ENCODE peak calls at places on chromosomes 16 and 17, in five cellular contexts. One of them, this sample, is unnamed.

GRCh38 chr16:78473031-78473699 is 373.7 kb downstream of the WWOX start:
- DNase-seq in natural killer cell treated with Interleukin-12 subunit alpha and Interleukin-12 subunit beta and Interleukin-15 and Interleukin-18, amount 100 ng/mL, for 72 hours: no peak
- DNase-seq in activated CD4-positive, alpha-beta T cell treated with anti-CD3 and anti-CD28 coated beads for 24 hours: no peak
- DNase-seq in cardiac muscle cell: no peak
- DNase-seq in stimulated activated CD8-positive, alpha-beta memory T cell treated with anti-CD3 and anti-CD28 coated beads, Interleukin-7, amount 100 ng/mL, for 48 hours: no peak
- DNase-seq in this sample: no peak

GRCh38 chr17:83183951-83184506 is 104.6 kb downstream of the METRNL start:
- DNase-seq in stimulated activated CD8-positive, alpha-beta memory T cell treated with anti-CD3 and anti-CD28 coated beads, Interleukin-7, amount 100 ng/mL, for 48 hours: no peak
- DNase-seq in activated CD4-positive, alpha-beta T cell treated with anti-CD3 and anti-CD28 coated beads for 24 hours: no peak
- DNase-seq in cardiac muscle cell: no peak
- DNase-seq in natural killer cell treated with Interleukin-12 subunit alpha and Interleukin-12 subunit beta and Interleukin-15 and Interleukin-18, amount 100 ng/mL, for 72 hours: peak; percentile 32
- DNase-seq in this sample: no peak

GRCh38 chr17:44921122-44921882 is 6.0 kb upstream of the GFAP start:
- DNase-seq in cardiac muscle cell: peak; percentile 27
- DNase-seq in stimulated activated CD8-positive, alpha-beta memory T cell treated with anti-CD3 and anti-CD28 coated beads, Interleukin-7, amount 100 ng/mL, for 48 hours: no peak
- DNase-seq in activated CD4-positive, alpha-beta T cell treated with anti-CD3 and anti-CD28 coated beads for 24 hours: no peak
- DNase-seq in natural killer cell treated with Interleukin-12 subunit alpha and Interleukin-12 subunit beta and Interleukin-15 and Interleukin-18, amount 100 ng/mL, for 72 hours: no peak
- DNase-seq in this sample: no peak

GRCh38 chr17:68861602-68862001 is 93.6 kb downstream of the ABCA8 start:
- DNase-seq in natural killer cell treated with Interleukin-12 subunit alpha and Interleukin-12 subunit beta and Interleukin-15 and Interleukin-18, amount 100 ng/mL, for 72 hours: no peak
- DNase-seq in activated CD4-positive, alpha-beta T cell treated with anti-CD3 and anti-CD28 coated beads for 24 hours: no peak
- DNase-seq in cardiac muscle cell: no peak
- DNase-seq in stimulated activated CD8-positive, alpha-beta memory T cell treated with anti-CD3 and anti-CD28 coated beads, Interleukin-7, amount 100 ng/mL, for 48 hours: no peak
- DNase-seq in this sample: no peak

GRCh38 chr17:39739885-39740356 is 2.2 kb downstream of the GRB7 start:
- DNase-seq in stimulated activated CD8-positive, alpha-beta memory T cell treated with anti-CD3 and anti-CD28 coated beads, Interleukin-7, amount 100 ng/mL, for 48 hours: no peak
- DNase-seq in natural killer cell treated with Interleukin-12 subunit alpha and Interleukin-12 subunit beta and Interleukin-15 and Interleukin-18, amount 100 ng/mL, for 72 hours: no peak
- DNase-seq in cardiac muscle cell: no peak
- DNase-seq in activated CD4-positive, alpha-beta T cell treated with anti-CD3 and anti-CD28 coated beads for 24 hours: no peak
- DNase-seq in this sample: no peak

GRCh38 chr17:50353600-50354195 is 7.8 kb downstream of the XYLT2 start:
- DNase-seq in natural killer cell treated with Interleukin-12 subunit alpha and Interleukin-12 subunit beta and Interleukin-15 and Interleukin-18, amount 100 ng/mL, for 72 hours: no peak
- DNase-seq in stimulated activated CD8-positive, alpha-beta memory T cell treated with anti-CD3 and anti-CD28 coated beads, Interleukin-7, amount 100 ng/mL, for 48 hours: no peak
- DNase-seq in cardiac muscle cell: no peak
- DNase-seq in activated CD4-positive, alpha-beta T cell treated with anti-CD3 and anti-CD28 coated beads for 24 hours: no peak
- DNase-seq in this sample: no peak

GRCh38 chr17:20066253-20066652 is 57.1 kb downstream of the SPECC1 start:
- DNase-seq in stimulated activated CD8-positive, alpha-beta memory T cell treated with anti-CD3 and anti-CD28 coated beads, Interleukin-7, amount 100 ng/mL, for 48 hours: no peak
- DNase-seq in cardiac muscle cell: no peak
- DNase-seq in activated CD4-positive, alpha-beta T cell treated with anti-CD3 and anti-CD28 coated beads for 24 hours: no peak
- DNase-seq in natural killer cell treated with Interleukin-12 subunit alpha and Interleukin-12 subunit beta and Interleukin-15 and Interleukin-18, amount 100 ng/mL, for 72 hours: no peak
- DNase-seq in this sample: peak; percentile 55

GRCh38 chr16:31085371-31085770 is 3.4 kb downstream of the PRSS53 start:
- DNase-seq in stimulated activated CD8-positive, alpha-beta memory T cell treated with anti-CD3 and anti-CD28 coated beads, Interleukin-7, amount 100 ng/mL, for 48 hours: no peak
- DNase-seq in cardiac muscle cell: no peak
- DNase-seq in natural killer cell treated with Interleukin-12 subunit alpha and Interleukin-12 subunit beta and Interleukin-15 and Interleukin-18, amount 100 ng/mL, for 72 hours: no peak
- DNase-seq in activated CD4-positive, alpha-beta T cell treated with anti-CD3 and anti-CD28 coated beads for 24 hours: no peak
- DNase-seq in this sample: no peak

GRCh38 chr17:75535119-75535537 is 9.6 kb downstream of the LLGL2 start:
- DNase-seq in cardiac muscle cell: no peak
- DNase-seq in natural killer cell treated with Interleukin-12 subunit alpha and Interleukin-12 subunit beta and Interleukin-15 and Interleukin-18, amount 100 ng/mL, for 72 hours: peak; percentile 88
- DNase-seq in stimulated activated CD8-positive, alpha-beta memory T cell treated with anti-CD3 and anti-CD28 coated beads, Interleukin-7, amount 100 ng/mL, for 48 hours: peak; percentile 42
- DNase-seq in activated CD4-positive, alpha-beta T cell treated with anti-CD3 and anti-CD28 coated beads for 24 hours: peak; percentile 33
- DNase-seq in this sample: no peak

GRCh38 chr17:7147772-7148171 is 31.4 kb downstream of the ASGR1 start:
- DNase-seq in stimulated activated CD8-positive, alpha-beta memory T cell treated with anti-CD3 and anti-CD28 coated beads, Interleukin-7, amount 100 ng/mL, for 48 hours: no peak
- DNase-seq in natural killer cell treated with Interleukin-12 subunit alpha and Interleukin-12 subunit beta and Interleukin-15 and Interleukin-18, amount 100 ng/mL, for 72 hours: no peak
- DNase-seq in cardiac muscle cell: no peak
- DNase-seq in activated CD4-positive, alpha-beta T cell treated with anti-CD3 and anti-CD28 coated beads for 24 hours: no peak
- DNase-seq in this sample: no peak

GRCh38 chr17:63954402-63955063 is 18.2 kb downstream of the SCN4A start:
- DNase-seq in natural killer cell treated with Interleukin-12 subunit alpha and Interleukin-12 subunit beta and Interleukin-15 and Interleukin-18, amount 100 ng/mL, for 72 hours: no peak
- DNase-seq in cardiac muscle cell: no peak
- DNase-seq in stimulated activated CD8-positive, alpha-beta memory T cell treated with anti-CD3 and anti-CD28 coated beads, Interleukin-7, amount 100 ng/mL, for 48 hours: no peak
- DNase-seq in activated CD4-positive, alpha-beta T cell treated with anti-CD3 and anti-CD28 coated beads for 24 hours: no peak
- DNase-seq in this sample: no peak

GRCh38 chr17:51257150-51258081 is 2.4 kb downstream of the MBTD1 start:
- DNase-seq in stimulated activated CD8-positive, alpha-beta memory T cell treated with anti-CD3 and anti-CD28 coated beads, Interleukin-7, amount 100 ng/mL, for 48 hours: no peak
- DNase-seq in activated CD4-positive, alpha-beta T cell treated with anti-CD3 and anti-CD28 coated beads for 24 hours: no peak
- DNase-seq in natural killer cell treated with Interleukin-12 subunit alpha and Interleukin-12 subunit beta and Interleukin-15 and Interleukin-18, amount 100 ng/mL, for 72 hours: no peak
- DNase-seq in cardiac muscle cell: no peak
- DNase-seq in this sample: no peak

GRCh38 chr17:35214631-35215273 is 20.6 kb upstream of the SLC35G3 start:
- DNase-seq in natural killer cell treated with Interleukin-12 subunit alpha and Interleukin-12 subunit beta and Interleukin-15 and Interleukin-18, amount 100 ng/mL, for 72 hours: no peak
- DNase-seq in activated CD4-positive, alpha-beta T cell treated with anti-CD3 and anti-CD28 coated beads for 24 hours: no peak
- DNase-seq in cardiac muscle cell: no peak
- DNase-seq in stimulated activated CD8-positive, alpha-beta memory T cell treated with anti-CD3 and anti-CD28 coated beads, Interleukin-7, amount 100 ng/mL, for 48 hours: no peak
- DNase-seq in this sample: no peak

This sample was measured in occipital lobe.